ENCODE peak calls at places on chromosomes 12 and 14, in seven cellular contexts. G is GM23248, V is OCI-LY7, I is PC-3, S is SK-N-SH, L is GM23338, Y is HCT116. F is an unnamed sample.

GRCh38 chr14:34883954-34884353 is 8.8 kb upstream of the BAZ1A start:
- DNase-seq in L (no peak), Y (no peak), S (no peak), G (no peak), I (no peak), V (no peak), F (no peak)

GRCh38 chr12:1797011-1797901 is 23.1 kb upstream of the LRTM2 start:
- DNase-seq in S (peak; percentile 33), Y (no peak), L (peak; percentile 42), V (no peak), I (no peak), G (peak; percentile 63), F (no peak)

GRCh38 chr12:18807714-18808113 is 69.8 kb downstream of the CAPZA3 start:
- DNase-seq in Y (no peak), G (no peak), S (no peak), V (no peak), I (no peak), L (no peak), F (no peak)

GRCh38 chr12:70074510-70074909 is 168.7 kb upstream of the CNOT2 start:
- DNase-seq in G (no peak), I (peak; percentile 53), L (peak; percentile 8), Y (no peak), S (no peak), V (no peak), F (no peak)

GRCh38 chr14:22811752-22812151 is 3.5 kb downstream of the SLC7A7 start:
- DNase-seq in Y (no peak), G (no peak), I (no peak), L (no peak), V (peak; percentile 69), S (no peak), F (no peak)

GRCh38 chr12:104314242-104314614 is 10.7 kb downstream of the EID3 start:
- DNase-seq in Y (no peak), S (no peak), I (peak; percentile 51), G (peak; percentile 38), L (no peak), V (no peak), F (no peak)

GRCh38 chr12:93749515-93749914 is 72.3 kb downstream of the CRADD start:
- DNase-seq in V (no peak), I (no peak), S (no peak), Y (no peak), L (no peak), G (no peak), F (no peak)

GRCh38 chr14:99232406-99233214 is 39.4 kb downstream of the BCL11B start:
- DNase-seq in Y (no peak), L (no peak), G (no peak), S (no peak), I (no peak), V (no peak), F (no peak)

GRCh38 chr12:12837025-12837872 is 24.1 kb downstream of the DDX47 start:
- DNase-seq in Y (peak; percentile 67), V (peak; percentile 41), S (peak; percentile 66), G (peak; percentile 91), L (peak; percentile 83), I (peak; percentile 91), F (peak; percentile 83)

GRCh38 chr12:52009081-52009751 is 2.5 kb downstream of the TAMALIN start:
- DNase-seq in I (no peak), Y (no peak), V (no peak), G (no peak), S (no peak), L (no peak), F (no peak)

GRCh38 chr14:62778847-62779246 is 266.4 kb downstream of the KCNH5 start:
- DNase-seq in L (no peak), V (no peak), Y (no peak), I (no peak), G (no peak), S (no peak), F (no peak)

GRCh38 chr14:50320279-50320678 is 8.2 kb downstream of the DMAC2L start:
- DNase-seq in V (no peak), Y (no peak), L (no peak), S (no peak), G (peak; percentile 92), I (no peak), F (no peak)

GRCh38 chr12:1540690-1541089 is 53.7 kb downstream of the FBXL14 start:
- DNase-seq in S (no peak), G (peak; percentile 65), L (no peak), V (no peak), Y (peak; percentile 73), I (peak; percentile 96), F (no peak)

GRCh38 chr14:68715032-68715924 is 77.6 kb downstream of the ZFP36L1 start:
- DNase-seq in L (no peak), S (no peak), Y (no peak), G (peak; percentile 54), V (no peak), I (no peak), F (no peak)

GRCh38 chr14:68711551-68712437 is 81.1 kb downstream of the ZFP36L1 start:
- DNase-seq in L (no peak), V (no peak), G (no peak), I (no peak), S (no peak), Y (no peak), F (no peak)

GRCh38 chr14:68710776-68711175 is 82.1 kb downstream of the ZFP36L1 start:
- DNase-seq in V (no peak), S (no peak), G (no peak), L (no peak), I (no peak), Y (no peak), F (no peak)

GRCh38 chr14:68713782-68714181 is 79.1 kb downstream of the ZFP36L1 start:
- DNase-seq in V (no peak), G (no peak), S (no peak), I (no peak), Y (no peak), L (no peak), F (no peak)

DNA sequence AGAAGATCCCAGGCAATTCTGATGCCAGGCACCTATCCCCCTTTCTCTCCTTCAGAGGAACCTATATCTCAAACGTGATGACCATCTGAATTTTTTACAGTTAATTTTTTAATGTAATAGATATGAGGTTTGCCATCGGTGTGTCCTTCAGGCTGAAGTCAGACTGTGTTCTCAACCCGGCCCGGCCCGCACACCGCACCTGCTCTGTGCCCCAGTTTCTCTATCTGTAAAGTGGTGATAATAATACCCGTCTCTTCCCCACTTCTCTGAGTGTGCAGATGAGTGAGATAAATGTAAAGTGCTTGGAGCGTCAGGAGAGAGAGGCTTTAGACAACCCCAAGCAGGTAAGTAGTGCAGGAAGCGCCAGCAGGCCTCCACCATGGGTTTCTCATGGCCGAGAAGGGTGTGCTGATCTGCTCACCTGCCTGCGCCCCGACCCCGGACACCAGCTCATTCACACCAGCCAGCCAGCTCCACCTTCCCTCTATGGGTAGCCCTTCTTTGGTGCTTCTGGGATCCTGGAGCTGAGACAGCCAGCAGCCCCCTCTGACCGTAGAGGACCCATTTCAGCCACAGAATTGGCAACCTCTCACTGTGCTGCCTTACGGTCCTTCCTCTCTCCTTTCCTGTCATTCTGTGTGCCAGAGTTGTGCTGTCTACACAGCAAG is 80.0 kb downstream of the ZFP36L1 start:
- DNase-seq in I (no peak), L (no peak), S (no peak), G (no peak), V (no peak), Y (no peak), F (no peak)
- TF ChIP-seq EZH2phosphoT487 in I (no peak), L (no peak), S (no peak), G (no peak), V (no peak), Y (no peak), F (no peak)

DNA sequence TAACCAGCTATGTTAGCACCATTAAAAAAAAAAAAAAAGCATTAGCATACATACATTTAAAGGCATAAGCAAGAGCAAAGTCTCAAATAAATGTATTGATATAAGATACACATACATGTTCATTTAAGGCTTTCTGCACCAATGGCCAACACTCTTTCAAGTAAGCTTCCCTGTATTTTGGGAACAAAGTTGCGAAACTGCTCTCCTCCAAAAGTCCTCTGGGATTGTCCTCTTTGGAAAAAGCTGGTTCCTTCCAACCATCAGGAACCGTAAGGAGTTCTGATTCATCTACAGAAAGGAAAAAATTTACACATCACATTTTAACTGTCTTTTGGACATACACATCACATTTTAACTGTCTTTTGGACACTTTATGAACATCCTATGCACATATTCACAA is 3.2 kb downstream of the KRR1 start:
- DNase-seq in I (no peak), S (no peak), G (no peak), V (no peak), L (no peak), Y (no peak), F (no peak)
- H3K4me3 ChIP-seq in I (no peak overlapping the region), S (no peak overlapping the region), G (no peak overlapping the region), V (no peak overlapping the region), L (no peak overlapping the region), Y (no peak overlapping the region), F (no peak overlapping the region)

GRCh38 chr14:103899316-103899715 is 28.9 kb upstream of the TDRD9 start:
- DNase-seq in L (peak; percentile 46), G (no peak), I (no peak), S (peak; percentile 32), V (peak; percentile 67), Y (no peak), F (no peak)

GRCh38 chr14:103898711-103899110 is 29.5 kb upstream of the TDRD9 start:
- DNase-seq in Y (no peak), S (no peak), L (no peak), I (no peak), G (no peak), V (no peak), F (no peak)

GRCh38 chr14:103897075-103897947 is 30.9 kb upstream of the TDRD9 start:
- DNase-seq in Y (no peak), V (no peak), I (no peak), G (no peak), L (no peak), S (no peak), F (peak; percentile 73)

GRCh38 chr14:103896578-103896977 is 31.7 kb upstream of the TDRD9 start:
- DNase-seq in Y (no peak), G (no peak), S (peak; percentile 32), I (no peak), L (no peak), V (no peak), F (no peak)

GRCh38 chr14:103898204-103898603 is 30.1 kb upstream of the TDRD9 start:
- DNase-seq in L (no peak), S (no peak), V (no peak), Y (no peak), G (no peak), I (no peak), F (no peak)
- TF ChIP-seq EZH2phosphoT487 in L (no peak), S (no peak), V (no peak), Y (no peak), G (no peak), I (no peak), F (no peak)

GRCh38 chr12:6551063-6551461 is 4.8 kb downstream of the IFFO1 start:
- DNase-seq in I (no peak), V (no peak), Y (no peak), L (no peak), G (peak; percentile 83), S (no peak), F (no peak)

GRCh38 chr12:6550294-6551062 is 5.4 kb downstream of the IFFO1 start:
- DNase-seq in V (no peak), I (no peak), S (no peak), Y (no peak), G (no peak), L (no peak), F (no peak)

GRCh38 chr12:6548556-6549378 is 7.1 kb downstream of the IFFO1 start:
- DNase-seq in G (peak; percentile 97), I (peak; percentile 36), L (no peak), V (no peak), S (no peak), Y (no peak), F (no peak)

GRCh38 chr12:6547987-6548386 is 7.9 kb downstream of the IFFO1 start:
- DNase-seq in Y (no peak), S (no peak), L (no peak), V (no peak), G (peak; percentile 87), I (peak; percentile 60), F (no peak)

GRCh38 chr12:6549379-6550151 is 6.3 kb downstream of the IFFO1 start:
- DNase-seq in L (no peak), I (no peak), V (no peak), S (no peak), Y (no peak), G (no peak), F (no peak)
- H3K4me3 ChIP-seq in L (no peak overlapping the region), I (no peak overlapping the region), V (no peak overlapping the region), S (no peak overlapping the region), Y (no peak overlapping the region), G (peak overlapping the region; percentile 55), F (no peak overlapping the region)

F was measured in hepatocyte.